ENCODE peak calls at places on chromosomes 6 and 20, in eight cellular contexts. N is HL-60; D is NCI-H1436 treated with DMSO at 0.1 percent for 48 hours; G is cardiac septum; X is naive thymus-derived CD8-positive, alpha-beta T cell; L is CD4-positive, CD25-positive, alpha-beta regulatory T cell; Y is effector memory CD8-positive, alpha-beta T cell; H is stimulated activated CD8-positive, alpha-beta memory T cell treated with anti-CD3 and anti-CD28 coated beads, Interleukin-4, amount 100 ng/mL, for 4 hours. U is an unnamed sample.

GRCh38 chr6:170516783-170517616 is 36.1 kb downstream of the PSMB1 start:
- DNase-seq in N (no peak), D (peak), G (no peak), X (peak), L (peak), Y (peak), H (no peak), U (no peak)

GRCh38 chr6:85496856-85497255 is 47.0 kb downstream of the NT5E start:
- DNase-seq in N (no peak), D (no peak), G (no peak), X (no peak), L (no peak), Y (no peak), H (no peak), U (no peak)

GRCh38 chr6:81995548-81996289 is 243.2 kb upstream of the TENT5A start:
- DNase-seq in N (no peak), D (no peak), G (no peak), X (no peak), L (no peak), Y (no peak), H (no peak), U (no peak)

GRCh38 chr20:17883592-17884317 is 84.8 kb downstream of the SNX5 start:
- DNase-seq in N (no peak), D (no peak), G (no peak), X (no peak), L (no peak), Y (no peak), H (no peak), U (no peak)

GRCh38 chr6:42935322-42935721 is 6.0 kb downstream of the CNPY3 start:
- DNase-seq in N (peak), D (no peak), G (no peak), X (no peak), L (no peak), Y (no peak), H (no peak), U (no peak)

GRCh38 chr20:46905364-46906125 is 10.9 kb downstream of the EYA2 start:
- DNase-seq in N (no peak), D (no peak), G (no peak), X (no peak), L (no peak), Y (no peak), H (no peak), U (no peak)

GRCh38 chr6:108549741-108550140 is 11.0 kb upstream of the FOXO3 start:
- DNase-seq in N (no peak), D (no peak), G (no peak), X (no peak), L (no peak), Y (no peak), H (no peak), U (no peak)

GRCh38 chr6:31352497-31353368 is 4.2 kb downstream of the HLA-B start:
- DNase-seq in N (no peak), D (no peak), G (no peak), X (peak), L (peak), Y (peak), H (no peak), U (no peak)

GRCh38 chr6:32845381-32845884 is 1.6 kb upstream of the PSMB8 start:
- DNase-seq in N (peak), D (no peak), G (peak), X (peak), L (peak), Y (no peak), H (no peak), U (no peak)

GRCh38 chr6:84762941-84763396 is 1.4 kb downstream of the TBX18 start:
- DNase-seq in N (no peak), D (no peak), G (no peak), X (no peak), L (no peak), Y (no peak), H (no peak), U (no peak)

GRCh38 chr20:41358230-41358629 is 8.4 kb downstream of the EMILIN3 start:
- DNase-seq in N (no peak), D (no peak), G (no peak), X (no peak), L (no peak), Y (no peak), H (no peak), U (no peak)

GRCh38 chr6:154341876-154342275 is 14.7 kb downstream of the IPCEF1 start:
- DNase-seq in N (no peak), D (no peak), G (no peak), X (no peak), L (no peak), Y (no peak), H (no peak), U (peak)

GRCh38 chr20:52031206-52031573 is 160.4 kb downstream of the ZFP64 start:
- DNase-seq in N (no peak), D (no peak), G (no peak), X (no peak), L (no peak), Y (no peak), H (no peak), U (no peak)

GRCh38 chr20:48819813-48820648 is 7.8 kb downstream of the PREX1 start:
- DNase-seq in N (no peak), D (no peak), G (no peak), X (no peak), L (no peak), Y (no peak), H (no peak), U (no peak)

GRCh38 chr6:9540534-9541126 is 874.2 kb downstream of the TFAP2A start:
- DNase-seq in N (peak), D (no peak), G (no peak), X (no peak), L (no peak), Y (no peak), H (no peak), U (no peak)

GRCh38 chr6:2725999-2726567 is 24.6 kb downstream of the MYLK4 start:
- DNase-seq in N (no peak), D (no peak), G (no peak), X (no peak), L (no peak), Y (no peak), H (no peak), U (no peak)

GRCh38 chr20:6533828-6534388 is 233.6 kb upstream of the BMP2 start:
- DNase-seq in N (no peak), D (no peak), G (no peak), X (no peak), L (no peak), Y (no peak), H (no peak), U (no peak)

GRCh38 chr20:33868571-33868970 is 57.4 kb downstream of the CHMP4B start:
- DNase-seq in N (no peak), D (no peak), G (no peak), X (no peak), L (no peak), Y (no peak), H (no peak), U (no peak)

GRCh38 chr6:148251286-148251685 is 91.4 kb upstream of the SASH1 start:
- DNase-seq in N (peak), D (no peak), G (no peak), X (no peak), L (no peak), Y (no peak), H (no peak), U (no peak)

GRCh38 chr6:166556871-166557322 is 29.6 kb downstream of the RAMACL start:
- DNase-seq in N (peak), D (no peak), G (peak), X (no peak), L (no peak), Y (no peak), H (no peak), U (peak)

GRCh38 chr6:40996591-40997247 is 42.3 kb downstream of the UNC5CL start:
- DNase-seq in N (no peak), D (no peak), G (no peak), X (no peak), L (no peak), Y (no peak), H (no peak), U (no peak)

GRCh38 chr20:41185013-41185757 is 47.8 kb downstream of the PLCG1 start:
- DNase-seq in N (no peak), D (no peak), G (peak), X (no peak), L (no peak), Y (no peak), H (no peak), U (peak)

GRCh38 chr6:2966347-2966746 is 5.0 kb downstream of the SERPINB6 start:
- DNase-seq in N (no peak), D (no peak), G (no peak), X (no peak), L (no peak), Y (no peak), H (no peak), U (no peak)

GRCh38 chr20:58238490-58238889 is 10.0 kb upstream of the ANKRD60 start:
- DNase-seq in N (no peak), D (no peak), G (no peak), X (no peak), L (no peak), Y (no peak), H (no peak), U (peak)

GRCh38 chr20:46850416-46850815 is 44.2 kb upstream of the EYA2 start:
- DNase-seq in N (no peak), D (no peak), G (no peak), X (no peak), L (no peak), Y (no peak), H (no peak), U (no peak)

GRCh38 chr6:170371091-170371490 is 64.5 kb downstream of the FAM120B start:
- DNase-seq in N (no peak), D (no peak), G (no peak), X (no peak), L (no peak), Y (no peak), H (no peak), U (no peak)

GRCh38 chr6:85291326-85291725 is 158.6 kb upstream of the NT5E start:
- DNase-seq in N (no peak), D (no peak), G (no peak), X (no peak), L (no peak), Y (no peak), H (no peak), U (no peak)

U was measured in osteocyte.